ENCODE peak calls at places on chromosomes 16 and 17, in five cellular contexts. One of them, this sample, is unnamed.

GRCh38 chr17:68302066-68302564 is 10.8 kb downstream of the ARSG start:
- DNase-seq in activated CD8-positive, alpha-beta T cell treated with anti-CD3 and anti-CD28 coated beads for 36 hours: no peak
- DNase-seq in prostate gland: no peak
- DNase-seq in omental fat pad: no peak
- DNase-seq in GM04504: no peak
- DNase-seq in this sample: peak; percentile 26

GRCh38 chr16:2915196-2915929 is 3.6 kb downstream of the FLYWCH1 start:
- DNase-seq in activated CD8-positive, alpha-beta T cell treated with anti-CD3 and anti-CD28 coated beads for 36 hours: no peak
- DNase-seq in prostate gland: no peak
- DNase-seq in omental fat pad: no peak
- DNase-seq in GM04504: no peak
- DNase-seq in this sample: no peak

GRCh38 chr17:78873519-78874340 is 29.3 kb downstream of the CEP295NL start:
- DNase-seq in activated CD8-positive, alpha-beta T cell treated with anti-CD3 and anti-CD28 coated beads for 36 hours: no peak
- DNase-seq in prostate gland: peak; percentile 51
- DNase-seq in omental fat pad: no peak
- DNase-seq in GM04504: no peak
- DNase-seq in this sample: no peak

GRCh38 chr17:77892469-77893143 is 65.9 kb upstream of the TNRC6C start:
- DNase-seq in activated CD8-positive, alpha-beta T cell treated with anti-CD3 and anti-CD28 coated beads for 36 hours: peak; percentile 40
- DNase-seq in prostate gland: no peak
- DNase-seq in omental fat pad: no peak
- DNase-seq in GM04504: no peak
- DNase-seq in this sample: no peak

GRCh38 chr16:56610017-56610608 is 1.7 kb downstream of the MT2A start:
- DNase-seq in activated CD8-positive, alpha-beta T cell treated with anti-CD3 and anti-CD28 coated beads for 36 hours: peak; percentile 95
- DNase-seq in prostate gland: peak; percentile 49
- DNase-seq in omental fat pad: peak; percentile 66
- DNase-seq in GM04504: no peak
- DNase-seq in this sample: peak; percentile 79

GRCh38 chr17:40852378-40852777 is 14.6 kb downstream of the KRT12 start:
- DNase-seq in activated CD8-positive, alpha-beta T cell treated with anti-CD3 and anti-CD28 coated beads for 36 hours: no peak
- DNase-seq in prostate gland: no peak
- DNase-seq in omental fat pad: no peak
- DNase-seq in GM04504: no peak
- DNase-seq in this sample: no peak

GRCh38 chr17:17507465-17508011 is 11.3 kb upstream of the RASD1 start:
- DNase-seq in activated CD8-positive, alpha-beta T cell treated with anti-CD3 and anti-CD28 coated beads for 36 hours: no peak
- DNase-seq in prostate gland: no peak
- DNase-seq in omental fat pad: no peak
- DNase-seq in GM04504: no peak
- DNase-seq in this sample: no peak

GRCh38 chr17:19004601-19005441 is at the start of gene FAM83G:
- DNase-seq in activated CD8-positive, alpha-beta T cell treated with anti-CD3 and anti-CD28 coated beads for 36 hours: peak; percentile 94
- DNase-seq in prostate gland: peak; percentile 85
- DNase-seq in omental fat pad: peak; percentile 87
- DNase-seq in GM04504: peak; percentile 43
- DNase-seq in this sample: peak; percentile 21

GRCh38 chr17:36153887-36154576 is 22.4 kb downstream of the TBC1D3B start:
- DNase-seq in activated CD8-positive, alpha-beta T cell treated with anti-CD3 and anti-CD28 coated beads for 36 hours: peak; percentile 10
- DNase-seq in prostate gland: no peak
- DNase-seq in omental fat pad: no peak
- DNase-seq in GM04504: no peak
- DNase-seq in this sample: no peak

GRCh38 chr17:75856062-75856681 is 1.0 kb upstream of the WBP2 start:
- DNase-seq in activated CD8-positive, alpha-beta T cell treated with anti-CD3 and anti-CD28 coated beads for 36 hours: peak; percentile 44
- DNase-seq in prostate gland: no peak
- DNase-seq in omental fat pad: no peak
- DNase-seq in GM04504: no peak
- DNase-seq in this sample: no peak

GRCh38 chr17:81254955-81255717 is 16.0 kb downstream of the NDUFAF8 start:
- DNase-seq in activated CD8-positive, alpha-beta T cell treated with anti-CD3 and anti-CD28 coated beads for 36 hours: no peak
- DNase-seq in prostate gland: peak; percentile 95
- DNase-seq in omental fat pad: no peak
- DNase-seq in GM04504: peak; percentile 63
- DNase-seq in this sample: peak; percentile 60

GRCh38 chr17:3613139-3613538 is 3.9 kb upstream of the TRPV1 start:
- DNase-seq in activated CD8-positive, alpha-beta T cell treated with anti-CD3 and anti-CD28 coated beads for 36 hours: no peak
- DNase-seq in prostate gland: no peak
- DNase-seq in omental fat pad: no peak
- DNase-seq in GM04504: no peak
- DNase-seq in this sample: no peak

GRCh38 chr17:37361543-37361942 is 14.2 kb upstream of the C17orf78 start:
- DNase-seq in activated CD8-positive, alpha-beta T cell treated with anti-CD3 and anti-CD28 coated beads for 36 hours: no peak
- DNase-seq in prostate gland: peak; percentile 65
- DNase-seq in omental fat pad: no peak
- DNase-seq in GM04504: no peak
- DNase-seq in this sample: no peak

GRCh38 chr17:67107811-67108210 is 63.5 kb downstream of the CACNG1 start:
- DNase-seq in activated CD8-positive, alpha-beta T cell treated with anti-CD3 and anti-CD28 coated beads for 36 hours: no peak
- DNase-seq in prostate gland: no peak
- DNase-seq in omental fat pad: no peak
- DNase-seq in GM04504: peak; percentile 12
- DNase-seq in this sample: no peak

GRCh38 chr17:29590261-29590978 is 972 bp upstream of the GIT1 start:
- DNase-seq in activated CD8-positive, alpha-beta T cell treated with anti-CD3 and anti-CD28 coated beads for 36 hours: peak; percentile 59
- DNase-seq in prostate gland: no peak
- DNase-seq in omental fat pad: no peak
- DNase-seq in GM04504: no peak
- DNase-seq in this sample: no peak

GRCh38 chr16:22618842-22619241 is 108.2 kb downstream of the NPIPB5 start:
- DNase-seq in activated CD8-positive, alpha-beta T cell treated with anti-CD3 and anti-CD28 coated beads for 36 hours: no peak
- DNase-seq in prostate gland: no peak
- DNase-seq in omental fat pad: no peak
- DNase-seq in GM04504: no peak
- DNase-seq in this sample: no peak

GRCh38 chr17:39082482-39082881 is 69.0 kb downstream of the PLXDC1 start:
- DNase-seq in activated CD8-positive, alpha-beta T cell treated with anti-CD3 and anti-CD28 coated beads for 36 hours: no peak
- DNase-seq in prostate gland: no peak
- DNase-seq in omental fat pad: no peak
- DNase-seq in GM04504: no peak
- DNase-seq in this sample: no peak

GRCh38 chr17:79658811-79659207 is 48.0 kb upstream of the RBFOX3 start:
- DNase-seq in activated CD8-positive, alpha-beta T cell treated with anti-CD3 and anti-CD28 coated beads for 36 hours: peak; percentile 10
- DNase-seq in prostate gland: peak; percentile 4
- DNase-seq in omental fat pad: no peak
- DNase-seq in GM04504: no peak
- DNase-seq in this sample: no peak

GRCh38 chr16:86078121-86078600 is 179.2 kb downstream of the IRF8 start:
- DNase-seq in activated CD8-positive, alpha-beta T cell treated with anti-CD3 and anti-CD28 coated beads for 36 hours: no peak
- DNase-seq in prostate gland: no peak
- DNase-seq in omental fat pad: no peak
- DNase-seq in GM04504: no peak
- DNase-seq in this sample: no peak

GRCh38 chr17:53253956-53254597 is 568.6 kb upstream of the KIF2B start:
- DNase-seq in activated CD8-positive, alpha-beta T cell treated with anti-CD3 and anti-CD28 coated beads for 36 hours: no peak
- DNase-seq in prostate gland: no peak
- DNase-seq in omental fat pad: no peak
- DNase-seq in GM04504: no peak
- DNase-seq in this sample: no peak

GRCh38 chr17:17172990-17173389 is 33.1 kb downstream of the PLD6 start:
- DNase-seq in activated CD8-positive, alpha-beta T cell treated with anti-CD3 and anti-CD28 coated beads for 36 hours: no peak
- DNase-seq in prostate gland: no peak
- DNase-seq in omental fat pad: no peak
- DNase-seq in GM04504: no peak
- DNase-seq in this sample: no peak

GRCh38 chr16:55671206-55671973 is 15.6 kb downstream of the SLC6A2 start:
- DNase-seq in activated CD8-positive, alpha-beta T cell treated with anti-CD3 and anti-CD28 coated beads for 36 hours: no peak
- DNase-seq in prostate gland: no peak
- DNase-seq in omental fat pad: no peak
- DNase-seq in GM04504: no peak
- DNase-seq in this sample: no peak

GRCh38 chr17:8210761-8211458 is 535 bp upstream of the AURKB start:
- DNase-seq in activated CD8-positive, alpha-beta T cell treated with anti-CD3 and anti-CD28 coated beads for 36 hours: no peak
- DNase-seq in prostate gland: no peak
- DNase-seq in omental fat pad: no peak
- DNase-seq in GM04504: no peak
- DNase-seq in this sample: no peak